ENCODE peak calls at places on chromosomes 13 and 19, in five cellular contexts. One of them, this sample, is unnamed. For H3K36me3, the result is how much of the 10 kb centered on the place peaks cover.

GRCh38 chr19:11798391-11799296 is at the start of gene ZNF491:
- DNase-seq in uterus: peak
- DNase-seq in heart right ventricle: peak
- DNase-seq in brain microvascular endothelial cell: peak
- DNase-seq in pancreas: peak
- DNase-seq in this sample: peak

GRCh38 chr13:24036115-24036514 is 124.4 kb upstream of the SPATA13 start:
- DNase-seq in uterus: no peak
- DNase-seq in heart right ventricle: no peak
- DNase-seq in brain microvascular endothelial cell: no peak
- DNase-seq in pancreas: no peak
- DNase-seq in this sample: no peak

GRCh38 chr19:916645-917322 is 349 bp upstream of the KISS1R start:
- DNase-seq in uterus: no peak
- DNase-seq in heart right ventricle: no peak
- DNase-seq in brain microvascular endothelial cell: no peak
- DNase-seq in pancreas: peak
- DNase-seq in this sample: no peak

GRCh38 chr13:27534108-27534975 is 84.0 kb upstream of the MTIF3 start:
- DNase-seq in uterus: no peak
- DNase-seq in heart right ventricle: no peak
- DNase-seq in brain microvascular endothelial cell: no peak
- DNase-seq in pancreas: no peak
- DNase-seq in this sample: no peak

GRCh38 chr13:110546389-110546788 is 15.1 kb downstream of the RAB20 start:
- DNase-seq in uterus: no peak
- DNase-seq in heart right ventricle: no peak
- DNase-seq in brain microvascular endothelial cell: no peak
- DNase-seq in pancreas: no peak
- DNase-seq in this sample: no peak

GRCh38 chr13:75771818-75772217 is 135.7 kb downstream of the LMO7 start:
- DNase-seq in uterus: no peak
- DNase-seq in heart right ventricle: no peak
- DNase-seq in brain microvascular endothelial cell: peak
- DNase-seq in pancreas: no peak
- DNase-seq in this sample: no peak

GRCh38 chr13:73767191-73767741 is 366.9 kb downstream of the KLF12 start:
- DNase-seq in uterus: no peak
- DNase-seq in heart right ventricle: no peak
- DNase-seq in brain microvascular endothelial cell: no peak
- DNase-seq in pancreas: no peak
- DNase-seq in this sample: no peak

GRCh38 chr19:57280913-57281425 is 684 bp downstream of the ZNF460 start:
- DNase-seq in uterus: no peak
- DNase-seq in heart right ventricle: no peak
- DNase-seq in brain microvascular endothelial cell: no peak
- DNase-seq in pancreas: no peak
- DNase-seq in this sample: no peak

GRCh38 chr13:96172066-96172465 is 82.2 kb downstream of the HS6ST3 start:
- DNase-seq in uterus: no peak
- DNase-seq in heart right ventricle: no peak
- DNase-seq in brain microvascular endothelial cell: no peak
- DNase-seq in pancreas: no peak
- DNase-seq in this sample: no peak

GRCh38 chr13:106507560-106508274 is 27.7 kb downstream of the EFNB2 start:
- DNase-seq in uterus: no peak
- DNase-seq in heart right ventricle: no peak
- DNase-seq in brain microvascular endothelial cell: peak
- DNase-seq in pancreas: no peak
- DNase-seq in this sample: no peak

GRCh38 chr13:79190932-79191331 is 215.1 kb downstream of the RBM26 start:
- DNase-seq in uterus: no peak
- DNase-seq in heart right ventricle: no peak
- DNase-seq in brain microvascular endothelial cell: no peak
- DNase-seq in pancreas: no peak
- DNase-seq in this sample: no peak

GRCh38 chr13:21010621-21011020 is 50.8 kb downstream of the LATS2 start:
- DNase-seq in uterus: no peak
- DNase-seq in heart right ventricle: no peak
- DNase-seq in brain microvascular endothelial cell: no peak
- DNase-seq in pancreas: no peak
- DNase-seq in this sample: no peak

GRCh38 chr13:27918041-27918917 is 1.5 kb upstream of the PDX1 start:
- DNase-seq in uterus: no peak
- DNase-seq in heart right ventricle: no peak
- DNase-seq in brain microvascular endothelial cell: no peak
- DNase-seq in pancreas: peak
- DNase-seq in this sample: no peak

GRCh38 chr19:6916952-6917351 is 29.6 kb downstream of the ADGRE1 start:
- DNase-seq in uterus: no peak
- DNase-seq in heart right ventricle: no peak
- DNase-seq in brain microvascular endothelial cell: no peak
- DNase-seq in pancreas: no peak
- DNase-seq in this sample: no peak

GRCh38 chr19:9819590-9819898 is 665 bp upstream of the FBXL12 start:
- DNase-seq in uterus: no peak
- DNase-seq in heart right ventricle: no peak
- DNase-seq in brain microvascular endothelial cell: no peak
- DNase-seq in pancreas: no peak
- DNase-seq in this sample: no peak

GRCh38 chr19:49685845-49686332 is 3.5 kb upstream of the ADM5 start:
- DNase-seq in uterus: no peak
- DNase-seq in heart right ventricle: no peak
- DNase-seq in brain microvascular endothelial cell: no peak
- DNase-seq in pancreas: no peak
- DNase-seq in this sample: no peak
- H3K36me3 ChIP-seq in uterus: under half
- H3K36me3 ChIP-seq in heart right ventricle: under half
- H3K36me3 ChIP-seq in brain microvascular endothelial cell: under half
- H3K36me3 ChIP-seq in pancreas: under half
- H3K36me3 ChIP-seq in this sample: half or more

GRCh38 chr19:45884682-45885555 is 1.0 kb downstream of the IRF2BP1 start:
- DNase-seq in uterus: no peak
- DNase-seq in heart right ventricle: peak
- DNase-seq in brain microvascular endothelial cell: no peak
- DNase-seq in pancreas: peak
- DNase-seq in this sample: no peak

GRCh38 chr19:45883881-45884681 is 1.9 kb downstream of the IRF2BP1 start:
- DNase-seq in uterus: no peak
- DNase-seq in heart right ventricle: no peak
- DNase-seq in brain microvascular endothelial cell: no peak
- DNase-seq in pancreas: peak
- DNase-seq in this sample: no peak

GRCh38 chr19:45882652-45883585 is 3.0 kb downstream of the IRF2BP1 start:
- DNase-seq in uterus: peak
- DNase-seq in heart right ventricle: peak
- DNase-seq in brain microvascular endothelial cell: peak
- DNase-seq in pancreas: peak
- DNase-seq in this sample: peak

GRCh38 chr19:45881909-45882528 is 3.9 kb downstream of the IRF2BP1 start:
- DNase-seq in uterus: no peak
- DNase-seq in heart right ventricle: no peak
- DNase-seq in brain microvascular endothelial cell: no peak
- DNase-seq in pancreas: peak
- DNase-seq in this sample: no peak

GRCh38 chr19:45883586-45883880 is 2.4 kb downstream of the IRF2BP1 start:
- DNase-seq in uterus: no peak
- DNase-seq in heart right ventricle: no peak
- DNase-seq in brain microvascular endothelial cell: no peak
- DNase-seq in pancreas: no peak
- DNase-seq in this sample: no peak
- TF ChIP-seq CTCF in uterus: no peak
- TF ChIP-seq CTCF in heart right ventricle: no peak
- TF ChIP-seq CTCF in brain microvascular endothelial cell: no peak
- TF ChIP-seq CTCF in pancreas: no peak
- TF ChIP-seq CTCF in this sample: peak

DNA sequence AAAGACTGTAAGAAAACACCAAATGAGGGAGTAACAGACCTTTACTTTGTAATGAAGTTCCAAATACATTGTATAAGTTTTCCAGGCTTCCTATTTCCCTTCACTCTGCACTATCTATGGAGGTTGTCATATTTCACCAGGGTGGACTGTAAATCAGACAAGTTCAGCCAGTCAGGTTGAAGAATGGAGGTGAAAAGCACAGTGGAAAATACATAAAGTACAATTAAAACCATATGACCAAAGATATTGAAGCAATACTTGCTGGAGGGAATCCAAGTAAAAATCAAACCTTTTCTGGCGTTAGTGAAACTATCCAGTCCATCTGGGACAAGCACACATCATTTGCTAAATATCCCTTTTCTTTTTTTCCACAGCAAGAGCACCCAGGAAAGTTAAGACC is 3.2 kb downstream of the LHFPL6 start:
- DNase-seq in uterus: no peak
- DNase-seq in heart right ventricle: no peak
- DNase-seq in brain microvascular endothelial cell: no peak
- DNase-seq in pancreas: no peak
- DNase-seq in this sample: no peak
- H3K4me3 ChIP-seq in uterus: peak
- H3K4me3 ChIP-seq in heart right ventricle: peak
- H3K4me3 ChIP-seq in brain microvascular endothelial cell: no peak
- H3K4me3 ChIP-seq in pancreas: no peak
- H3K4me3 ChIP-seq in this sample: peak

GRCh38 chr19:19634516-19635312 is 6.7 kb upstream of the LPAR2 start:
- DNase-seq in uterus: no peak
- DNase-seq in heart right ventricle: no peak
- DNase-seq in brain microvascular endothelial cell: no peak
- DNase-seq in pancreas: no peak
- DNase-seq in this sample: no peak

GRCh38 chr19:19635313-19635702 is 7.3 kb upstream of the LPAR2 start:
- DNase-seq in uterus: no peak
- DNase-seq in heart right ventricle: no peak
- DNase-seq in brain microvascular endothelial cell: no peak
- DNase-seq in pancreas: no peak
- DNase-seq in this sample: no peak

GRCh38 chr19:19637186-19637522 is 6.3 kb downstream of the GMIP start:
- DNase-seq in uterus: no peak
- DNase-seq in heart right ventricle: no peak
- DNase-seq in brain microvascular endothelial cell: no peak
- DNase-seq in pancreas: no peak
- DNase-seq in this sample: no peak

GRCh38 chr19:19636573-19636972 is 6.9 kb downstream of the GMIP start:
- DNase-seq in uterus: peak
- DNase-seq in heart right ventricle: no peak
- DNase-seq in brain microvascular endothelial cell: no peak
- DNase-seq in pancreas: no peak
- DNase-seq in this sample: no peak

GRCh38 chr19:19637523-19638251 is 5.8 kb downstream of the GMIP start:
- DNase-seq in uterus: peak
- DNase-seq in heart right ventricle: no peak
- DNase-seq in brain microvascular endothelial cell: no peak
- DNase-seq in pancreas: no peak
- DNase-seq in this sample: no peak
- H3K36me3 ChIP-seq in uterus: under half
- H3K36me3 ChIP-seq in heart right ventricle: under half
- H3K36me3 ChIP-seq in brain microvascular endothelial cell: under half
- H3K36me3 ChIP-seq in pancreas: under half
- H3K36me3 ChIP-seq in this sample: under half